ENCODE peak calls at places on chromosomes 2 and 18, in five cellular contexts. J is H9, R is adrenal gland, O is brain microvascular endothelial cell, V is heart left ventricle. S is an unnamed sample.

GRCh38 chr2:9594361-9595063 is 36.3 kb downstream of the YWHAQ start:
- DNase-seq in J (no peak), V (no peak), R (peak; percentile 68), O (peak; percentile 83), S (no peak)

GRCh38 chr2:24048662-24049484 is 668 bp upstream of the FKBP1B start:
- DNase-seq in J (no peak), V (no peak), R (peak; percentile 45), O (no peak), S (no peak)

GRCh38 chr18:48076461-48076860 is 146.0 kb upstream of the SMAD2 start:
- DNase-seq in R (no peak), O (no peak), V (no peak), J (no peak), S (no peak)

GRCh38 chr18:68847219-68847860 is 49.5 kb downstream of the CCDC102B start:
- DNase-seq in J (no peak), V (no peak), O (no peak), R (no peak), S (no peak)

GRCh38 chr2:61619561-61619960 is 81.4 kb upstream of the XPO1 start:
- DNase-seq in V (no peak), O (no peak), R (no peak), J (no peak), S (no peak)

GRCh38 chr2:172456002-172456401 is 28.6 kb downstream of the ITGA6 start:
- DNase-seq in J (peak; percentile 41), V (no peak), O (no peak), R (no peak), S (no peak)

GRCh38 chr2:108288534-108289106 is at the start of gene SULT1C2:
- DNase-seq in O (peak; percentile 67), J (peak; percentile 67), R (no peak), V (peak; percentile 40), S (no peak)

GRCh38 chr18:7677001-7677400 is 109.9 kb downstream of the PTPRM start:
- DNase-seq in J (no peak), R (no peak), V (no peak), O (no peak), S (no peak)

GRCh38 chr2:111164078-111164477 is 43.4 kb downstream of the BCL2L11 start:
- DNase-seq in O (no peak), R (no peak), V (no peak), J (no peak), S (no peak)

GRCh38 chr2:209933499-209934458 is 68.7 kb upstream of the RPE start:
- DNase-seq in J (no peak), O (peak; percentile 81), V (no peak), R (peak; percentile 74), S (peak; percentile 30)

GRCh38 chr2:8661736-8662135 is 20.1 kb upstream of the ID2 start:
- DNase-seq in R (no peak), J (no peak), V (no peak), O (no peak), S (no peak)

GRCh38 chr2:45007356-45007755 is 1.9 kb downstream of the SIX2 start:
- DNase-seq in O (no peak), V (no peak), R (no peak), J (no peak), S (no peak)

GRCh38 chr18:48994044-48994651 is 43.4 kb upstream of the SMAD7 start:
- DNase-seq in J (no peak), V (peak; percentile 56), O (peak; percentile 87), R (no peak), S (no peak)

GRCh38 chr2:10287766-10288165 is 14.9 kb upstream of the HPCAL1 start:
- DNase-seq in R (no peak), J (no peak), V (no peak), O (no peak), S (no peak)

GRCh38 chr18:12059334-12060181 is 34.1 kb upstream of the ANKRD62 start:
- DNase-seq in V (no peak), R (no peak), O (no peak), J (no peak), S (no peak)
- H3K27ac ChIP-seq in V (no peak overlapping the region), R (no peak overlapping the region), O (no peak overlapping the region), J (no peak overlapping the region), S (no peak overlapping the region)

DNA sequence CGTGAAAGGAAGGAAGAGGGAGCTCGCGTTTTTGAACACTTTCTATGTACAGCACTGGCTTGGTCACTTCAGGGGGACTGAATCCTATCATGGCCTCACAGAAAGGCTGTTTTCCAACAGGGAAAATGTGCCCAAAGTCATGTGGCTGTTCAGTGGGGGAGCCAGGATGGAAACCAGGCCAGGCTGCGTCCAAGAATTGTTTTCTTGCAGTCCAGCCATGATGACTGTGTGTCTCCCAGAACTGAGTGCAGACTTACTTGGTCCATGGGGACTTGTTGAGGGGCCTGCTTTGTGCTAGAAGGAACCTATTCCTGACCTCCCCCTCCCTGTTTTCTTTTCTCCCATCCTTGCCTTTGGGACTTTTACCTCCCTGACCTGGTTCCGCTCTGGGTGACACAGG is 46.9 kb downstream of the EMILIN2 start:
- DNase-seq in J (no peak), R (no peak), O (no peak), V (no peak), S (no peak)
- H3K27ac ChIP-seq in J (no peak overlapping the region), R (no peak overlapping the region), O (no peak overlapping the region), V (peak overlapping the region; percentile 50), S (no peak overlapping the region)

DNA sequence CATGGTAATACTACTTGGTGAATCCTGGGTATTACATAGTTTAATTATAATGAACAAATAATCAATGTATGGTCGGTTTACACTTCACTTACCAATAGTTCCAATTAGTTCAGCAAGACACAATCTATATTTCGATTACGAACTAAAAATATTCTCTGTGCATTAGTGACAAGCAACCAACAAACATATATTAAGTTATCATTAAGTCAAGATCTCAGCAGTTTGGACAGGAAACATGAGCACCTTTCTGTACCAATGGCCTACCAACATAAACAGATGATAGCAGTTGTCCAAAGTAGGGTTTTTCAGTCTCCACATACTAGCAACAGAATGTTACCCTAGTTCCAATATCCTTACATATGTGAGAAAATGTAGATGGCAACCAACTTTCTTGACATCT is 32.8 kb downstream of the RTN4 start:
- DNase-seq in R (no peak), O (no peak), J (no peak), V (no peak), S (no peak)
- H3K27ac ChIP-seq in R (peak overlapping the region; percentile 41), O (no peak overlapping the region), J (no peak overlapping the region), V (no peak overlapping the region), S (no peak overlapping the region)

GRCh38 chr2:135203944-135204343 is 151.9 kb downstream of the RAB3GAP1 start:
- DNase-seq in J (no peak), O (no peak), R (no peak), V (no peak), S (no peak)

GRCh38 chr2:135198481-135198880 is 146.4 kb downstream of the RAB3GAP1 start:
- DNase-seq in J (no peak), O (no peak), R (no peak), V (no peak), S (no peak)

DNA sequence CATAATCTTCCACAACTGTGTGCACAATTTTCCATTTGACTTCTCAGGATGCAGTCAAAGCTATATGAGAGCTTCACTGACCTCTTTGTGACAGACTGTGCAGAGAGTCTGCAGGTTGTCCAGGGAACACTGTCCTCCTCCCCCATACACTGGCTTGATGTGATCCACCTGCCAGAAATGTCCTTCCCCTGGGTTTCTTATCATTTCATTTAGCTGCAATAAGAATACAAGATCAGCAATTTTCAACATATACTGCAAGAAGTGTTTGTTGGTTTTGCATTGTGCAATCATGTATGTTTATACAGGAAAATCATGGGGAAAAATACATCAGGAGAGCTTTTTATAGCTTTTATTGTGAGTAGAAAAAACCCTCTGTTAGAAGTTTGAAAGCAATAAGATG is 150.7 kb downstream of the RAB3GAP1 start:
- DNase-seq in O (no peak), V (no peak), R (no peak), J (no peak), S (no peak)
- H3K27ac ChIP-seq in O (no peak overlapping the region), V (no peak overlapping the region), R (no peak overlapping the region), J (no peak overlapping the region), S (no peak overlapping the region)

GRCh38 chr2:169509230-169509917 is at the start of gene KLHL41:
- DNase-seq in R (no peak), V (no peak), O (no peak), J (no peak), S (no peak)

GRCh38 chr2:169511818-169512217 is 2.3 kb downstream of the KLHL41 start:
- DNase-seq in O (no peak), R (no peak), V (no peak), J (no peak), S (no peak)

GRCh38 chr2:169504651-169505050 is 4.9 kb upstream of the KLHL41 start:
- DNase-seq in V (no peak), R (no peak), J (no peak), O (no peak), S (no peak)

GRCh38 chr2:169509955-169510354 is 453 bp downstream of the KLHL41 start:
- DNase-seq in V (no peak), O (no peak), J (no peak), R (no peak), S (no peak)

GRCh38 chr2:169507698-169508097 is 1.8 kb upstream of the KLHL41 start:
- DNase-seq in V (no peak), O (no peak), J (no peak), R (no peak), S (no peak)
- H3K27ac ChIP-seq in V (no peak overlapping the region), O (peak overlapping the region; percentile 18), J (no peak overlapping the region), R (no peak overlapping the region), S (no peak overlapping the region)

GRCh38 chr2:203436496-203436895 is 98.6 kb downstream of the RAPH1 start:
- DNase-seq in J (no peak), V (no peak), O (no peak), R (no peak), S (no peak)

GRCh38 chr2:203438528-203438927 is 96.6 kb downstream of the RAPH1 start:
- DNase-seq in J (no peak), O (no peak), V (no peak), R (no peak), S (peak; percentile 47)

GRCh38 chr2:203441463-203441862 is 93.6 kb downstream of the RAPH1 start:
- DNase-seq in J (no peak), O (no peak), V (no peak), R (no peak), S (no peak)

GRCh38 chr2:203440671-203441070 is 94.4 kb downstream of the RAPH1 start:
- DNase-seq in O (no peak), J (no peak), V (no peak), R (no peak), S (no peak)

DNA sequence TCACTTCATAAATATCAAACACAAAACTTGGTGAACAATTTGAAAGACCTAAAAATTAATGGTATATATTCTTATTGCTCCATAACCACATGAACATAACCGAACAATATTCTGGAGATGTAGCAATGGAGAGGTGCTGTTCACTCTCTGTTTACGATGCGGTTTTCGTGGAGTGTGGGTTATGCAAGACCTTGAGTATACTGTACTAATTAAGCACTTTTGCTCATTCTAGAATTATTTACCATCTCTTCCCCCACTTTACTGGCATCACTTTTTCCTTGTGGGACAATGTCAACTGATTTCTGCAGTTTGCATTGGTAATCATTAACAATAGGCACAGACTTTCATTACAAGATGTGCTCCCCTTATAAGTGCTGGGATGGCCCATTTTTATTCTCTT is 97.6 kb downstream of the RAPH1 start:
- DNase-seq in R (no peak), O (no peak), J (no peak), V (no peak), S (no peak)
- H3K27ac ChIP-seq in R (no peak overlapping the region), O (no peak overlapping the region), J (no peak overlapping the region), V (no peak overlapping the region), S (no peak overlapping the region)

GRCh38 chr2:12007282-12007681 is 260.9 kb downstream of the LPIN1 start:
- DNase-seq in J (no peak), V (no peak), O (no peak), R (no peak), S (no peak)
- H3K27ac ChIP-seq in J (no peak overlapping the region), V (no peak overlapping the region), O (no peak overlapping the region), R (no peak overlapping the region), S (no peak overlapping the region)

S was measured in caudate nucleus.